ENCODE peak calls at places on chromosomes 3 and 15, in eight cellular contexts. M is IMR-90; I is AML-193; E is stimulated activated CD4-positive, alpha-beta T cell treated with anti-CD3 and anti-CD28 coated beads, TNF-alpha, amount 100 ng/mL, for 4 hours; T is iris pigment epithelial cell; L is DMS 273 treated with DMSO at 0.1 percent for 48 hours; K is cerebellar cortex; Y is GM12865. W is an unnamed sample.
A peak's percentile ranks its signal among the peaks of the same experiment; 100 is the strongest.

GRCh38 chr15:27989838-27990237 is 109.3 kb downstream of the OCA2 start:
- DNase-seq in M (no peak), I (no peak), E (no peak), T (no peak), L (no peak), K (peak; percentile 30), Y (no peak), W (no peak)

GRCh38 chr15:77527164-77527778 is 105.4 kb downstream of the LINGO1 start:
- DNase-seq in M (peak; percentile 79), I (no peak), E (no peak), T (peak; percentile 76), L (no peak), K (no peak), Y (no peak), W (peak; percentile 36)

GRCh38 chr3:171838218-171838720 is 4.9 kb upstream of the TMEM212 start:
- DNase-seq in M (peak; percentile 78), I (no peak), E (no peak), T (peak; percentile 86), L (no peak), K (no peak), Y (no peak), W (peak; percentile 71)

GRCh38 chr3:85567074-85567676 is 608.4 kb downstream of the CADM2 start:
- DNase-seq in M (peak; percentile 29), I (peak; percentile 62), E (no peak), T (peak; percentile 51), L (no peak), K (peak; percentile 30), Y (peak; percentile 62), W (no peak)

GRCh38 chr3:52277071-52277964 is 1.1 kb downstream of the WDR82 start:
- DNase-seq in M (peak; percentile 58), I (peak; percentile 74), E (peak; percentile 47), T (peak; percentile 73), L (no peak), K (peak; percentile 58), Y (peak; percentile 84), W (peak; percentile 54)

GRCh38 chr15:89813381-89814111 is 1.1 kb downstream of the ANPEP start:
- DNase-seq in M (no peak), I (no peak), E (no peak), T (no peak), L (no peak), K (no peak), Y (no peak), W (no peak)

GRCh38 chr3:46213201-46213600 is 5.1 kb upstream of the CCR1 start:
- DNase-seq in M (no peak), I (peak; percentile 72), E (no peak), T (no peak), L (no peak), K (no peak), Y (peak; percentile 27), W (peak; percentile 17)

GRCh38 chr15:50881121-50882048 is 27.1 kb upstream of the AP4E1 start:
- DNase-seq in M (peak; percentile 19), I (peak; percentile 8), E (no peak), T (peak; percentile 25), L (no peak), K (no peak), Y (peak; percentile 61), W (peak; percentile 20)

GRCh38 chr3:141804778-141805639 is 41.8 kb downstream of the GRK7 start:
- DNase-seq in M (no peak), I (no peak), E (no peak), T (no peak), L (peak; percentile 51), K (no peak), Y (no peak), W (no peak)

GRCh38 chr3:15581471-15582394 is 19.6 kb downstream of the HACL1 start:
- DNase-seq in M (no peak), I (no peak), E (no peak), T (peak; percentile 24), L (no peak), K (no peak), Y (no peak), W (no peak)

GRCh38 chr15:39194431-39194830 is 386.4 kb upstream of the THBS1 start:
- DNase-seq in M (peak; percentile 65), I (no peak), E (no peak), T (peak; percentile 51), L (no peak), K (no peak), Y (no peak), W (peak; percentile 81)

GRCh38 chr15:39251413-39252197 is 329.3 kb upstream of the THBS1 start:
- DNase-seq in M (peak; percentile 60), I (no peak), E (no peak), T (no peak), L (no peak), K (no peak), Y (peak; percentile 59), W (peak; percentile 83)

GRCh38 chr3:148643389-148643840 is 54.3 kb upstream of the AGTR1 start:
- DNase-seq in M (peak; percentile 90), I (no peak), E (no peak), T (peak; percentile 84), L (no peak), K (no peak), Y (no peak), W (peak; percentile 83)

GRCh38 chr3:105747056-105747455 is 121.8 kb downstream of the CBLB start:
- DNase-seq in M (peak; percentile 44), I (no peak), E (no peak), T (peak; percentile 87), L (no peak), K (peak; percentile 28), Y (no peak), W (peak; percentile 71)

GRCh38 chr3:194739498-194740284 is 54.0 kb downstream of the FAM43A start:
- DNase-seq in M (no peak), I (no peak), E (no peak), T (no peak), L (no peak), K (no peak), Y (no peak), W (peak; percentile 84)

GRCh38 chr3:42472555-42472954 is 29.9 kb upstream of the VIPR1 start:
- DNase-seq in M (no peak), I (no peak), E (no peak), T (no peak), L (no peak), K (no peak), Y (no peak), W (no peak)

GRCh38 chr3:114389156-114389555 is 95.3 kb downstream of the TIGIT start:
- DNase-seq in M (no peak), I (no peak), E (no peak), T (no peak), L (no peak), K (no peak), Y (no peak), W (no peak)

GRCh38 chr3:18389108-18389733 is 35.9 kb downstream of the SATB1 start:
- DNase-seq in M (peak; percentile 5), I (peak; percentile 43), E (no peak), T (peak; percentile 6), L (no peak), K (peak; percentile 28), Y (peak; percentile 16), W (peak; percentile 17)